ENCODE peak calls at places on chromosomes 2 and 18, in five cellular contexts. N is GM23248, O is GM23338, W is MM.1S, A is OCI-LY7. J is an unnamed sample.
A peak's percentile ranks its signal among the peaks of the same experiment; 100 is the strongest.

GRCh38 chr2:53515435-53516332 is 251.9 kb upstream of the CHAC2 start:
- DNase-seq in N (peak; percentile 5), W (no peak), O (peak; percentile 52), A (no peak), J (peak; percentile 41)

GRCh38 chr2:23606968-23607367 is 222.0 kb downstream of the KLHL29 start:
- DNase-seq in A (no peak), N (peak; percentile 61), W (no peak), O (no peak), J (peak; percentile 51)

GRCh38 chr2:99139003-99139402 is 2.5 kb upstream of the C2orf15 start:
- DNase-seq in O (no peak), W (no peak), N (no peak), A (no peak), J (no peak)

GRCh38 chr2:237157551-237158102 is 71.9 kb downstream of the COPS8 start:
- DNase-seq in A (no peak), W (no peak), O (no peak), N (peak; percentile 31), J (no peak)

GRCh38 chr2:42045389-42045788 is 2.4 kb upstream of the PKDCC start:
- DNase-seq in N (no peak), A (no peak), W (no peak), O (no peak), J (no peak)

GRCh38 chr2:76415821-76416220 is 705.1 kb upstream of the GCFC2 start:
- DNase-seq in W (no peak), A (no peak), O (peak; percentile 11), N (no peak), J (no peak)

GRCh38 chr2:203052539-203052938 is 37.9 kb downstream of the NBEAL1 start:
- DNase-seq in N (no peak), A (no peak), W (no peak), O (no peak), J (no peak)

GRCh38 chr18:22709288-22710060 is 223.7 kb upstream of the RBBP8 start:
- DNase-seq in A (no peak), O (no peak), N (peak; percentile 47), W (no peak), J (no peak)

GRCh38 chr2:88054300-88055048 is 1.1 kb downstream of the KRCC1 start:
- DNase-seq in W (no peak), O (no peak), A (peak; percentile 19), N (peak; percentile 46), J (peak; percentile 14)

GRCh38 chr2:234492687-234493086 is 4.2 kb downstream of the ARL4C start:
- DNase-seq in A (no peak), O (no peak), N (no peak), W (no peak), J (no peak)

GRCh38 chr2:241563981-241564595 is 5.5 kb downstream of the BOK start:
- DNase-seq in O (no peak), A (no peak), N (peak; percentile 43), W (no peak), J (no peak)

GRCh38 chr2:241563571-241563980 is 5.0 kb downstream of the BOK start:
- DNase-seq in O (no peak), A (no peak), N (peak; percentile 28), W (no peak), J (no peak)

GRCh38 chr2:241566468-241566867 is 7.9 kb downstream of the BOK start:
- DNase-seq in N (no peak), O (no peak), A (no peak), W (no peak), J (no peak)

GRCh38 chr2:241564596-241565411 is 6.3 kb downstream of the BOK start:
- DNase-seq in W (no peak), O (no peak), A (no peak), N (peak; percentile 64), J (no peak)

GRCh38 chr2:241565413-241565812 is 6.9 kb downstream of the BOK start:
- DNase-seq in N (no peak), A (no peak), O (no peak), W (no peak), J (no peak)
- H3K9me2 ChIP-seq in N (no peaks in the 10 kb centered on the region), A (no peaks in the 10 kb centered on the region), O (no peaks in the 10 kb centered on the region), W (no peaks in the 10 kb centered on the region), J (no peaks in the 10 kb centered on the region)

DNA sequence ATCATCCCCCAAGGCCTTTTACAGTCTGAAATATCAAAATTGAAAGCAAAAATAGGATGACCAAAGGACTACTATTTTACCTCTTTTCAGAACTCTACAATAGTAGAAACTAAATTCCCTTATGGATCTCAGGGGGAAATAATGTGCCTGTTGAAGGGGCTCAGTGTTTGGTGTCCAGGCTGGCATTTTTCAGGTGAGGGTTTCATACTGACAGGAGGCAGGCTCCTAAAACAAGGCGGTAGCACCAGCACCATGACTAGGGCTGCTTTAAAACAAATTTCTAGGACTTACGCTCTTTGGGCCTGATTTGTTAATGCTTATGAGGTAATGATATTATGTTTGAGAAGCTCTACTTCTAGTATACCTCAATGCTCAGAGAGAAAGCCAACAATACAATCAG is 5.2 kb upstream of the BOLA3 start:
- DNase-seq in O (no peak), W (no peak), N (no peak), A (no peak), J (no peak)
- H3K9me2 ChIP-seq in O (no peaks in the 10 kb centered on the region), W (no peaks in the 10 kb centered on the region), N (no peaks in the 10 kb centered on the region), A (no peaks in the 10 kb centered on the region), J (no peaks in the 10 kb centered on the region)

GRCh38 chr2:120886534-120886961 is 150.9 kb downstream of the GLI2 start:
- DNase-seq in A (no peak), W (no peak), N (no peak), O (no peak), J (no peak)

GRCh38 chr2:120885311-120885710 is 149.6 kb downstream of the GLI2 start:
- DNase-seq in O (no peak), N (no peak), W (peak; percentile 16), A (no peak), J (no peak)

GRCh38 chr2:120885749-120886148 is 150.1 kb downstream of the GLI2 start:
- DNase-seq in W (no peak), O (no peak), N (no peak), A (no peak), J (no peak)

GRCh38 chr2:120883607-120884405 is 148.1 kb downstream of the GLI2 start:
- DNase-seq in W (no peak), A (no peak), N (no peak), O (peak; percentile 67), J (no peak)

DNA sequence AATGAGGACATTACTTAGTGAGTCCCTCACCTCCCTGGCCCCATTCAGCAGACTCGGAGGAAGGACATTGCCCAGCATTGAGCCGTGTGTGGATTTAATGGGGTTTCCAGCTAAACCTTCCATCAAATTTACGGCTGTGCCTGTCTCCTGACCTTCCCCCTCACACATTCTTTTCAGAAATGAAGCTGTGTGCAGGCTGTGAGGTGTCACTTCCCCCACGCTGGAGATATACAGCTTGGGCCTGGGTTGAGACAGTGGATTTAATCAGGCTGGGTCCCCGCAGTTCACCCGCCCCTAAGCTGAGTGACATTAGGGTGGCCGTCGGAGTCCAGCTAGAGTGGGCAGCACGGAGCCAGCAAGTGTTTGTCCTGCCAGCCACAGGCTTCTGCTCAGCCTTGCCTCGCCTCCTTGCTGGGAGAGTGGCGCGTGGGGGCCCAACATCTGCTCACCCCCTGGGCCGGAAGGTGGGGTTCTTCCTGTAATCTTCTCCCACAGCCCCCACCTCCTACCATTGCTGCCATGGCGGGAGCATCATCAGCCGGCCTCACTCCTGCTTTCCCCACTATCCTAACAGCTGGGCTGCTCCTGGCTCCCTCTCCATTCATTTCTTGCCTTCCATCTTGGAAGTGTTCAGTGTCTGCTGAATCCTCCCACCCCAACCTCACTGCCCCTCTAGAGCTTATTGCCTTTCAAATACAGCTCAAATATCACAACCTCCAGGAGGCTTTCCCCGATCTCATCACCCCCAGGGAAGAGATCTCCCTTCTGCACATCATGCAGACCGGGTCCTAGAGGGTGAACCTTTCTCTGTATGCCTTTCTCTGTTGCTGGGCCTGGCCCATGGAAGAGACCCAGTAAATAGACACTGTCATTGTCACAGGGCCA is 149.0 kb downstream of the GLI2 start:
- DNase-seq in W (no peak), N (no peak), O (no peak), A (no peak), J (no peak)
- H3K9me2 ChIP-seq in W (no peaks in the 10 kb centered on the region), N (no peaks in the 10 kb centered on the region), O (no peaks in the 10 kb centered on the region), A (no peaks in the 10 kb centered on the region), J (no peaks in the 10 kb centered on the region)

DNA sequence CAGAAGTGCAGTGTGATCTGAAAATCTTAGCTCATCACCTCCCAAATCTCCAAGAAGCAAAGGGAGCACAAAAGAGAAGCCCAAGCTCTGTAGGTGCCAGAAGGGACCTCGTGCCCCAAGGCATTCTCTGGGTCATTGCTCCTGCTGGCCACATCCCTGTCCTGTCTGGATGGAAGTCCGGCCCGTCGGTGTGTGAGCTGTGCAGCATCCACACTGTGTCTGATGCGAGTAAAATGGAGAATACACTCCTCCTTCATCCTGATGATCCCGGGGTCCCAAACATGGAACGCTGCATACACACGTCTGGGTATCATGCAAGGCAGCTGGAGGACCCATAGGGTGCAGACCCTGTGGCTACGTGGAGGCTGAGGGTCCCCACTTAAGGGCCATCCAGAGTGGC is 851.4 kb downstream of the GALR1 start:
- DNase-seq in N (no peak), O (no peak), A (no peak), W (no peak), J (no peak)
- H3K9me2 ChIP-seq in N (no peaks in the 10 kb centered on the region), O (no peaks in the 10 kb centered on the region), A (no peaks in the 10 kb centered on the region), W (no peaks in the 10 kb centered on the region), J (no peaks in the 10 kb centered on the region)

DNA sequence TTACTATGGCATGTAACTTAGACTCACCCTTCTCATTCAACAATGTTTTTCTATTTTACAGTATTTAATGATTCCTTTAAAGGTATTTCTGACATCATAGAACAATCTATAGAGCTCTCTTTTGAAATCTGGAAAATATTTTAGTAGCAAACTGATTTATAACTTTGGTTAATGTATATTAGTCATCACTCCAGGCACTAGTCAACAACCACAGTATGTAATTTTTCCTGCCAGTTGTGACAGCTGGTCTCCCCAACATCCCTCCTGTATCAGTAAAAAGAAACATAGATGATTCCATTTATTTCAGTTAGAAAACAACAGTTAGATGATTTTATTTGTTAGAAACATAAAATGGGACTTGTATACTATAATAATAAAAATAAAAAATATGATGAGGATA is 122.9 kb downstream of the LCLAT1 start:
- DNase-seq in W (no peak), N (peak; percentile 20), A (no peak), O (no peak), J (no peak)
- H3K9me2 ChIP-seq in W (no peaks in the 10 kb centered on the region), N (no peaks in the 10 kb centered on the region), A (no peaks in the 10 kb centered on the region), O (no peaks in the 10 kb centered on the region), J (no peaks in the 10 kb centered on the region)

DNA sequence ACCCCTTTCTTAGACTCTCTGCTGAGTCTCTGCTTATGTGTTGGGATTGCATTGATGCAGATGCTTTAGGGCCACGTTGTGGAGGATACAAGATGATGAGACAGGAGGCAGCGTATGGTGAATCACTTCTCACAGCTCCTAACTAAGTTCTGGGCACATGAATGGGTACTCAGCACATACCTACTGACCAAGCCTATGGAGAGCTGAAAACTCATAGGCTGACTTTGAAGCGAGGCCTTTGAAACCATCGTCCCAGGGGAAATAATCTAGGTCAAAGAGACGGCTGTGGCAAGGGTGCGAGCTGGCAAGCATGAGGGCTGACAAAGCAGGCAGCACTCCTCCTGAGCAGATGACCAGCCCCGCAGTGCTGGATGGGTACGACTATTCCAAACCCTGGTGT is 180.2 kb upstream of the TNP1 start:
- DNase-seq in W (no peak), A (no peak), O (no peak), N (peak; percentile 4), J (no peak)
- H3K9me2 ChIP-seq in W (no peaks in the 10 kb centered on the region), A (no peaks in the 10 kb centered on the region), O (peaks cover 11% of the 10 kb centered on the region), N (no peaks in the 10 kb centered on the region), J (no peaks in the 10 kb centered on the region)